ENCODE peak calls at places on chromosomes 12 and 14, in nine cellular contexts. One of them, this sample, is unnamed.

GRCh38 chr14:99612737-99613330 is 8.8 kb upstream of the CCDC85C start:
- DNase-seq in K562: no peak
- DNase-seq in OCI-LY7: no peak
- DNase-seq in PC-3: no peak
- DNase-seq in hepatocyte: peak
- DNase-seq in GM23248: peak
- DNase-seq in GM23338: no peak
- DNase-seq in MM.1S: no peak
- DNase-seq in A549: no peak
- DNase-seq in this sample: no peak

GRCh38 chr12:57983858-57984505 is 42.6 kb downstream of the ATP23 start:
- DNase-seq in GM23338: no peak
- DNase-seq in PC-3: peak
- DNase-seq in OCI-LY7: no peak
- DNase-seq in A549: no peak
- DNase-seq in MM.1S: no peak
- DNase-seq in GM23248: no peak
- DNase-seq in hepatocyte: no peak
- DNase-seq in K562: no peak
- DNase-seq in this sample: no peak

GRCh38 chr14:67491741-67492504 is 3.4 kb upstream of the TMEM229B start:
- DNase-seq in MM.1S: no peak
- DNase-seq in GM23248: peak
- DNase-seq in OCI-LY7: no peak
- DNase-seq in A549: no peak
- DNase-seq in hepatocyte: no peak
- DNase-seq in PC-3: no peak
- DNase-seq in GM23338: no peak
- DNase-seq in K562: no peak
- DNase-seq in this sample: no peak

GRCh38 chr14:68968051-68968450 is 11.1 kb downstream of the ACTN1 start:
- DNase-seq in GM23248: no peak
- DNase-seq in hepatocyte: no peak
- DNase-seq in A549: no peak
- DNase-seq in GM23338: no peak
- DNase-seq in K562: no peak
- DNase-seq in OCI-LY7: no peak
- DNase-seq in MM.1S: no peak
- DNase-seq in PC-3: no peak
- DNase-seq in this sample: no peak

GRCh38 chr12:89279499-89279898 is 72.8 kb downstream of the DUSP6 start:
- DNase-seq in A549: no peak
- DNase-seq in GM23338: no peak
- DNase-seq in hepatocyte: no peak
- DNase-seq in GM23248: no peak
- DNase-seq in MM.1S: no peak
- DNase-seq in OCI-LY7: no peak
- DNase-seq in PC-3: no peak
- DNase-seq in K562: no peak
- DNase-seq in this sample: peak

GRCh38 chr12:28787151-28787550 is 361.9 kb upstream of the FAR2 start:
- DNase-seq in GM23338: no peak
- DNase-seq in hepatocyte: no peak
- DNase-seq in MM.1S: no peak
- DNase-seq in GM23248: no peak
- DNase-seq in K562: no peak
- DNase-seq in OCI-LY7: no peak
- DNase-seq in A549: no peak
- DNase-seq in PC-3: peak
- DNase-seq in this sample: no peak

GRCh38 chr14:73645248-73645610 is 443 bp downstream of the DNAL1 start:
- DNase-seq in GM23248: peak
- DNase-seq in GM23338: no peak
- DNase-seq in OCI-LY7: no peak
- DNase-seq in PC-3: no peak
- DNase-seq in K562: no peak
- DNase-seq in MM.1S: no peak
- DNase-seq in hepatocyte: no peak
- DNase-seq in A549: no peak
- DNase-seq in this sample: no peak

GRCh38 chr14:77120771-77121743 is 20.5 kb downstream of the ZDHHC22 start:
- DNase-seq in hepatocyte: no peak
- DNase-seq in MM.1S: peak
- DNase-seq in A549: no peak
- DNase-seq in GM23338: no peak
- DNase-seq in GM23248: no peak
- DNase-seq in PC-3: no peak
- DNase-seq in OCI-LY7: peak
- DNase-seq in K562: no peak
- DNase-seq in this sample: peak

GRCh38 chr12:48777501-48778400 is 11.1 kb downstream of the ADCY6 start:
- DNase-seq in K562: no peak
- DNase-seq in GM23248: no peak
- DNase-seq in PC-3: no peak
- DNase-seq in MM.1S: no peak
- DNase-seq in A549: no peak
- DNase-seq in OCI-LY7: no peak
- DNase-seq in GM23338: peak
- DNase-seq in hepatocyte: no peak
- DNase-seq in this sample: no peak

GRCh38 chr12:53205747-53206146 is 1.3 kb downstream of the ITGB7 start:
- DNase-seq in A549: no peak
- DNase-seq in K562: no peak
- DNase-seq in GM23248: peak
- DNase-seq in MM.1S: peak
- DNase-seq in hepatocyte: no peak
- DNase-seq in GM23338: no peak
- DNase-seq in PC-3: peak
- DNase-seq in OCI-LY7: peak
- DNase-seq in this sample: peak

GRCh38 chr14:104545151-104545931 is 34.2 kb upstream of the C14orf180 start:
- DNase-seq in PC-3: no peak
- DNase-seq in GM23338: no peak
- DNase-seq in MM.1S: no peak
- DNase-seq in hepatocyte: no peak
- DNase-seq in OCI-LY7: no peak
- DNase-seq in K562: no peak
- DNase-seq in GM23248: no peak
- DNase-seq in A549: no peak
- DNase-seq in this sample: no peak

GRCh38 chr12:112532106-112532505 is 113.4 kb downstream of the PTPN11 start:
- DNase-seq in OCI-LY7: no peak
- DNase-seq in A549: no peak
- DNase-seq in hepatocyte: no peak
- DNase-seq in GM23248: no peak
- DNase-seq in K562: no peak
- DNase-seq in GM23338: no peak
- DNase-seq in MM.1S: no peak
- DNase-seq in PC-3: no peak
- DNase-seq in this sample: no peak

GRCh38 chr12:11433664-11434063 is 38.3 kb upstream of the PRB2 start:
- DNase-seq in GM23338: no peak
- DNase-seq in K562: no peak
- DNase-seq in OCI-LY7: no peak
- DNase-seq in MM.1S: no peak
- DNase-seq in A549: no peak
- DNase-seq in hepatocyte: no peak
- DNase-seq in GM23248: no peak
- DNase-seq in PC-3: no peak
- DNase-seq in this sample: no peak

GRCh38 chr12:9227953-9228352 is 19.8 kb upstream of the PZP start:
- DNase-seq in GM23248: peak
- DNase-seq in MM.1S: no peak
- DNase-seq in OCI-LY7: no peak
- DNase-seq in A549: no peak
- DNase-seq in hepatocyte: no peak
- DNase-seq in K562: no peak
- DNase-seq in PC-3: no peak
- DNase-seq in GM23338: no peak
- DNase-seq in this sample: no peak

GRCh38 chr14:52124791-52125661 is 56.2 kb upstream of the NID2 start:
- DNase-seq in MM.1S: no peak
- DNase-seq in GM23248: peak
- DNase-seq in GM23338: peak
- DNase-seq in OCI-LY7: no peak
- DNase-seq in PC-3: peak
- DNase-seq in hepatocyte: peak
- DNase-seq in K562: no peak
- DNase-seq in A549: peak
- DNase-seq in this sample: peak

GRCh38 chr14:75628816-75629215 is 31.9 kb downstream of the ERG28 start:
- DNase-seq in OCI-LY7: no peak
- DNase-seq in GM23248: no peak
- DNase-seq in GM23338: no peak
- DNase-seq in MM.1S: no peak
- DNase-seq in A549: no peak
- DNase-seq in PC-3: no peak
- DNase-seq in hepatocyte: no peak
- DNase-seq in K562: no peak
- DNase-seq in this sample: no peak

GRCh38 chr12:5549011-5549410 is 117.1 kb downstream of the NTF3 start:
- DNase-seq in GM23338: no peak
- DNase-seq in K562: no peak
- DNase-seq in OCI-LY7: no peak
- DNase-seq in PC-3: no peak
- DNase-seq in GM23248: no peak
- DNase-seq in MM.1S: no peak
- DNase-seq in hepatocyte: no peak
- DNase-seq in A549: no peak
- DNase-seq in this sample: no peak

GRCh38 chr12:132523576-132524331 is 33.8 kb downstream of the FBRSL1 start:
- DNase-seq in OCI-LY7: peak
- DNase-seq in GM23248: peak
- DNase-seq in GM23338: peak
- DNase-seq in K562: peak
- DNase-seq in A549: peak
- DNase-seq in hepatocyte: peak
- DNase-seq in MM.1S: no peak
- DNase-seq in PC-3: peak
- DNase-seq in this sample: peak

GRCh38 chr14:90656986-90657385 is 159.2 kb downstream of the TTC7B start:
- DNase-seq in hepatocyte: no peak
- DNase-seq in GM23338: no peak
- DNase-seq in MM.1S: no peak
- DNase-seq in K562: no peak
- DNase-seq in A549: no peak
- DNase-seq in PC-3: no peak
- DNase-seq in GM23248: no peak
- DNase-seq in OCI-LY7: no peak
- DNase-seq in this sample: no peak
- H3K4me2 ChIP-seq in hepatocyte: no peak
- H3K4me2 ChIP-seq in GM23338: no peak
- H3K4me2 ChIP-seq in MM.1S: no peak
- H3K4me2 ChIP-seq in K562: no peak
- H3K4me2 ChIP-seq in A549: no peak
- H3K4me2 ChIP-seq in PC-3: no peak
- H3K4me2 ChIP-seq in GM23248: no peak
- H3K4me2 ChIP-seq in OCI-LY7: no peak
- H3K4me2 ChIP-seq in this sample: no peak

GRCh38 chr12:59834659-59835474 is 239.0 kb downstream of the SLC16A7 start:
- DNase-seq in A549: no peak
- DNase-seq in OCI-LY7: peak
- DNase-seq in GM23248: peak
- DNase-seq in K562: peak
- DNase-seq in hepatocyte: peak
- DNase-seq in MM.1S: no peak
- DNase-seq in PC-3: peak
- DNase-seq in GM23338: peak
- DNase-seq in this sample: peak
- H3K4me2 ChIP-seq in A549: no peak
- H3K4me2 ChIP-seq in OCI-LY7: no peak
- H3K4me2 ChIP-seq in GM23248: no peak
- H3K4me2 ChIP-seq in K562: no peak
- H3K4me2 ChIP-seq in hepatocyte: no peak
- H3K4me2 ChIP-seq in MM.1S: no peak
- H3K4me2 ChIP-seq in PC-3: no peak
- H3K4me2 ChIP-seq in GM23338: no peak
- H3K4me2 ChIP-seq in this sample: no peak

GRCh38 chr12:124516850-124517249 is 50.6 kb downstream of the NCOR2 start:
- DNase-seq in GM23248: no peak
- DNase-seq in hepatocyte: no peak
- DNase-seq in K562: no peak
- DNase-seq in GM23338: no peak
- DNase-seq in OCI-LY7: no peak
- DNase-seq in MM.1S: no peak
- DNase-seq in A549: no peak
- DNase-seq in PC-3: no peak
- DNase-seq in this sample: no peak

GRCh38 chr12:124519741-124520140 is 47.7 kb downstream of the NCOR2 start:
- DNase-seq in K562: no peak
- DNase-seq in hepatocyte: no peak
- DNase-seq in GM23338: no peak
- DNase-seq in MM.1S: no peak
- DNase-seq in GM23248: no peak
- DNase-seq in PC-3: no peak
- DNase-seq in OCI-LY7: no peak
- DNase-seq in A549: no peak
- DNase-seq in this sample: no peak

GRCh38 chr12:124517260-124518050 is 50.0 kb downstream of the NCOR2 start:
- DNase-seq in GM23338: no peak
- DNase-seq in OCI-LY7: no peak
- DNase-seq in K562: no peak
- DNase-seq in hepatocyte: peak
- DNase-seq in GM23248: peak
- DNase-seq in A549: peak
- DNase-seq in PC-3: peak
- DNase-seq in MM.1S: no peak
- DNase-seq in this sample: no peak

GRCh38 chr12:124520258-124520657 is 47.2 kb downstream of the NCOR2 start:
- DNase-seq in GM23248: peak
- DNase-seq in PC-3: peak
- DNase-seq in A549: peak
- DNase-seq in GM23338: no peak
- DNase-seq in K562: no peak
- DNase-seq in MM.1S: no peak
- DNase-seq in hepatocyte: no peak
- DNase-seq in OCI-LY7: no peak
- DNase-seq in this sample: no peak

GRCh38 chr12:124518051-124518932 is 49.1 kb downstream of the NCOR2 start:
- DNase-seq in A549: peak
- DNase-seq in OCI-LY7: no peak
- DNase-seq in GM23248: peak
- DNase-seq in PC-3: peak
- DNase-seq in hepatocyte: peak
- DNase-seq in K562: no peak
- DNase-seq in GM23338: no peak
- DNase-seq in MM.1S: no peak
- DNase-seq in this sample: no peak
- H3K4me2 ChIP-seq in A549: peak
- H3K4me2 ChIP-seq in OCI-LY7: no peak
- H3K4me2 ChIP-seq in GM23248: peak
- H3K4me2 ChIP-seq in PC-3: peak
- H3K4me2 ChIP-seq in hepatocyte: peak
- H3K4me2 ChIP-seq in K562: no peak
- H3K4me2 ChIP-seq in GM23338: peak
- H3K4me2 ChIP-seq in MM.1S: no peak
- H3K4me2 ChIP-seq in this sample: no peak

DNA sequence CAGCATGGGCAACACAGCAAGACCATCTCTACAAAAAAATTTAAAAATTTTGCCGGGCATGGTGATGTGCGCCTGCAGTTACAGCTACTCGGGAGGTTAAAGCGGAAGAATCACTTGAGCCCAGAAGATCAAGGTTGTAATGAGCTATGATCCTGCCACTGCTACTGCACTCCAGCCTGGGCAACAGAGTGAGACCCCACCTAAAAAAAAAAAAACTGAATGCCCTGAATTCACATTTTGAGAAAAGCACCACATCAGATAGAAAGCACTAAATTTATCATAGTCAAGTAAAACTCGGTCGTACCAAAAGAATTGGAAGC is 24.1 kb upstream of the AP4S1 start:
- DNase-seq in OCI-LY7: no peak
- DNase-seq in MM.1S: no peak
- DNase-seq in hepatocyte: no peak
- DNase-seq in GM23338: no peak
- DNase-seq in PC-3: no peak
- DNase-seq in A549: no peak
- DNase-seq in K562: no peak
- DNase-seq in GM23248: no peak
- DNase-seq in this sample: no peak
- H3K4me2 ChIP-seq in OCI-LY7: no peak
- H3K4me2 ChIP-seq in MM.1S: no peak
- H3K4me2 ChIP-seq in hepatocyte: no peak
- H3K4me2 ChIP-seq in GM23338: no peak
- H3K4me2 ChIP-seq in PC-3: no peak
- H3K4me2 ChIP-seq in A549: no peak
- H3K4me2 ChIP-seq in K562: no peak
- H3K4me2 ChIP-seq in GM23248: no peak
- H3K4me2 ChIP-seq in this sample: no peak